ENCODE peak calls at places on chromosomes 3 and 15, in eight cellular contexts. K, R, Z, E, B, I, N and D are unnamed samples.

GRCh38 chr3:10867384-10867783 is 51.4 kb downstream of the SLC6A11 start:
- DNase-seq in K (no peak), R (no peak), Z (no peak), E (no peak), B (peak), I (no peak), N (no peak), D (peak)

GRCh38 chr3:154428369-154429206 is 1.4 kb downstream of the GPR149 start:
- DNase-seq in K (no peak), R (no peak), Z (no peak), E (no peak), B (no peak), I (no peak), N (no peak), D (no peak)

GRCh38 chr3:97827741-97828471 is 6.1 kb downstream of the CRYBG3 start:
- DNase-seq in K (no peak), R (no peak), Z (peak), E (no peak), B (no peak), I (no peak), N (no peak), D (no peak)

GRCh38 chr3:66452247-66453040 is 48.4 kb downstream of the LRIG1 start:
- DNase-seq in K (no peak), R (no peak), Z (no peak), E (peak), B (no peak), I (peak), N (no peak), D (no peak)

GRCh38 chr15:36390491-36390890 is 188.9 kb upstream of the CDIN1 start:
- DNase-seq in K (no peak), R (no peak), Z (no peak), E (no peak), B (no peak), I (no peak), N (no peak), D (no peak)

GRCh38 chr3:83438177-83438576 is 1520.6 kb upstream of the CADM2 start:
- DNase-seq in K (no peak), R (no peak), Z (no peak), E (no peak), B (no peak), I (no peak), N (no peak), D (peak)

GRCh38 chr3:184481924-184482671 is 79.5 kb upstream of the EPHB3 start:
- DNase-seq in K (no peak), R (no peak), Z (no peak), E (no peak), B (no peak), I (no peak), N (no peak), D (no peak)

GRCh38 chr3:175146258-175146657 is 287.1 kb downstream of the NAALADL2 start:
- DNase-seq in K (no peak), R (no peak), Z (no peak), E (no peak), B (no peak), I (no peak), N (no peak), D (peak)

GRCh38 chr3:16728762-16729745 is 123.8 kb upstream of the DAZL start:
- DNase-seq in K (no peak), R (no peak), Z (no peak), E (no peak), B (peak), I (no peak), N (no peak), D (peak)

GRCh38 chr3:168186293-168186983 is 90.7 kb upstream of the GOLIM4 start:
- DNase-seq in K (no peak), R (no peak), Z (no peak), E (no peak), B (no peak), I (no peak), N (no peak), D (no peak)

GRCh38 chr15:78630886-78631633 is 9.9 kb downstream of the CHRNB4 start:
- DNase-seq in K (no peak), R (no peak), Z (no peak), E (no peak), B (no peak), I (no peak), N (no peak), D (no peak)

GRCh38 chr15:70045045-70045444 is 52.7 kb downstream of the TLE3 start:
- DNase-seq in K (no peak), R (no peak), Z (no peak), E (no peak), B (no peak), I (peak), N (no peak), D (no peak)

GRCh38 chr3:138046955-138047354 is 37.0 kb downstream of the CLDN18 start:
- DNase-seq in K (no peak), R (no peak), Z (no peak), E (no peak), B (no peak), I (no peak), N (no peak), D (no peak)

GRCh38 chr3:139151530-139151929 is 106.8 kb upstream of the PRR23C start:
- DNase-seq in K (no peak), R (no peak), Z (no peak), E (no peak), B (no peak), I (no peak), N (no peak), D (no peak)

GRCh38 chr3:43389388-43390254 is 103.3 kb downstream of the SNRK start:
- DNase-seq in K (peak), R (no peak), Z (no peak), E (no peak), B (peak), I (no peak), N (peak), D (peak)
- H3K27ac ChIP-seq in K (peak), R (no peak), Z (no peak), E (peak), B (peak), I (no peak), N (peak), D (peak)

GRCh38 chr15:61483599-61483998 is 254.5 kb upstream of the RORA start:
- DNase-seq in K (no peak), R (no peak), Z (no peak), E (no peak), B (no peak), I (no peak), N (no peak), D (no peak)

GRCh38 chr15:61480295-61480694 is 251.2 kb upstream of the RORA start:
- DNase-seq in K (no peak), R (no peak), Z (no peak), E (no peak), B (no peak), I (no peak), N (no peak), D (peak)

GRCh38 chr15:61480863-61481262 is 251.8 kb upstream of the RORA start:
- DNase-seq in K (no peak), R (no peak), Z (no peak), E (no peak), B (no peak), I (no peak), N (no peak), D (peak)

GRCh38 chr15:61474796-61475195 is 245.7 kb upstream of the RORA start:
- DNase-seq in K (no peak), R (no peak), Z (no peak), E (no peak), B (no peak), I (no peak), N (no peak), D (peak)

GRCh38 chr15:61479601-61480000 is 250.5 kb upstream of the RORA start:
- DNase-seq in K (no peak), R (no peak), Z (no peak), E (no peak), B (peak), I (no peak), N (no peak), D (peak)
- H3K27ac ChIP-seq in K (no peak), R (no peak), Z (no peak), E (no peak), B (no peak), I (no peak), N (no peak), D (no peak)

GRCh38 chr15:95261546-95261945 is 1030.2 kb downstream of the MCTP2 start:
- DNase-seq in K (no peak), R (no peak), Z (no peak), E (no peak), B (no peak), I (no peak), N (no peak), D (no peak)

GRCh38 chr15:95259965-95260364 is 1028.6 kb downstream of the MCTP2 start:
- DNase-seq in K (no peak), R (peak), Z (no peak), E (no peak), B (peak), I (peak), N (no peak), D (no peak)

GRCh38 chr15:95262866-95263564 is 1031.7 kb downstream of the MCTP2 start:
- DNase-seq in K (no peak), R (no peak), Z (no peak), E (no peak), B (no peak), I (no peak), N (no peak), D (peak)

GRCh38 chr15:95260856-95261255 is 1029.5 kb downstream of the MCTP2 start:
- DNase-seq in K (no peak), R (no peak), Z (no peak), E (no peak), B (no peak), I (no peak), N (no peak), D (no peak)

GRCh38 chr15:95259513-95259912 is 1028.2 kb downstream of the MCTP2 start:
- DNase-seq in K (no peak), R (peak), Z (no peak), E (peak), B (peak), I (peak), N (peak), D (peak)
- H3K27ac ChIP-seq in K (no peak), R (no peak), Z (no peak), E (no peak), B (no peak), I (peak), N (no peak), D (no peak)

DNA sequence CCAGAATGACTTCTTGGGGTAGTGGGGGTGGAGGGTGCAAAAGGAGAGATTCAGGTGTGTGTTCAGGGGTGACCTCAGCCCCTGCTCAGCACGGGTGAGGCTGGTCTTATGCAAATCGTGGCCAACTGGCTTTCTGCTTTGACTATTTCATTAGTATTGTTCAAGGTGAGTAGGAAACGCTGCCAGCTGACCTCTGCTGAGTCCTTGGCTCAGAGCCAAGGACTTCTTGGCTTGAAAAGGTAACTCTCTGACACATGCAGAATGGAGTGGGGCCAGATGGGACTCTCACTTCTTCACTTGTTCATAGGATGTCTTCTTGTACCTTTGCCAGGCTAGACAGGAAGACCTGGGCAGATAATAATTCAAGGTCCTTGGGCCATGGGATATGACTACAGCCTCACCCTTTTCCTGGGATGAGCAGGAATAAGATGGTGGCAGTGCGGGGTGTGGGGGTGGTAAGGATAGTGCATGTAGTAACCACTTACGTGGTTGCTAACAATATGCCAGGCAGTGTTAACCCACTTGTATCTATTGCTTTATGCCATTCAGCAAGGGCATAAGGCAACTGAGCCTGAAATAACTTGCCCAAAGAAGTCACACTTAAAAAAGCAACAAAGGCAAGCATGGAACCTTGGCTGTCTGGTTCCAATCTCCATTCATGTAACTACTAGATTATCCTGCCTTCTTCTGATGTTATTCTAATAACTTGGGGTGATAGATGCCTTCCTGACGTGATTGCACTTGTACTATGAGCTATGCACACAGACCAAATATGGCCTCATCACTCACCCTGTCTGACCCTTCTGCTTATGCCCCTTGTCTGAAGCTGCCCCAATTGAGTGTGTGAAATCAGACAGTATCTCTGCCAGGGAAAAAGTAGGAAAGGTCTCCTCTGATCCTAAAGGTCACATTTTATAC is 193.1 kb downstream of the NR1D2 start:
- DNase-seq in K (no peak), R (no peak), Z (no peak), E (no peak), B (peak), I (no peak), N (no peak), D (no peak)
- H3K27ac ChIP-seq in K (no peak), R (no peak), Z (no peak), E (peak), B (peak), I (peak), N (peak), D (no peak)

DNA sequence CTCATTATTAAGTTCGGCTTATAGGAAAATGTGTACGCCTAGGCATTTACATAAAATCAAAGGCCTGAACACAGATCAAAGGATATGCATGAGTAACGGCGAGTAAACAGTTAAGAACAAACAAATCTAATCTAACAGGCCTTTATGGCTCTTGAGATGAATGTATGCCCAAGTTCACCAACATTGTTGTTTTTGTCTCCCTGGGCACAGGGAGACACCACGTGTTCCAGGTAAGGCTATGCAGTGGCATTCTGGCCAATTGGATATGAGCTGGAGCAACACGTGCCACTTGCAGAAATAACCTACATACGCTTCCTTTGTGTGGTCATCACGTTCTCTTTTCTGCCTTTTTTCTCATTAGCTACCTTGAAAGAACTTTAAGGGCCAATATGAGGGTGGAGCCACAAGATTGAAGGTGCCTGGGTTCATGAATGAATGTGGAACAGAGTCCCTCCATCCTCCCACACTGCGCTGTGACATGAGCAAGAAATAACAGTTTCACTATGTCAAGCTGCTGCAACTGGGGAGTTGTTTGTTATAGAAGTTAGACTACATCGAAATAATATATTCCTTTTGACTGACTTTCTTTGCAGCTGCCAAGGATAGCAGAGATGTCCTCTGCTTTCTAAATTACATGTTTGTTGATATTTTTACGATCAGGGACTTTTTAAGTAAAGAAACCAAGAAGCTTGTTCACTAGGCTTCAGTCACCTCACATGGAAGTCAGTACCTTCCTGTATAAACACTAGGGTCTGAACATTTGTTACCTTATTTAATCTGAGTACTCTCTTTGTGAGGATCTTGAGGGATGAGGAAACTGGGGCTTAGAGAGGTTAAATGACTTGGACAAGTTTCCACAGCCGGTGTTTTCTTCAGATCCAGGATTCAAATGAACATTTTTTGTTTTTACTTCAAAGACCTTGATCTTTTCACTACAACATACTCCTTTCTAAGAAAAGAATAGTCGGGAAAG is 427.5 kb upstream of the TBL1XR1 start:
- DNase-seq in K (peak), R (no peak), Z (no peak), E (no peak), B (no peak), I (no peak), N (no peak), D (no peak)
- H3K27ac ChIP-seq in K (no peak), R (no peak), Z (no peak), E (no peak), B (no peak), I (no peak), N (no peak), D (no peak)

GRCh38 chr15:75065851-75066509 is 42.6 kb downstream of the PPCDC start:
- DNase-seq in K (no peak), R (no peak), Z (no peak), E (no peak), B (no peak), I (no peak), N (no peak), D (peak)

GRCh38 chr15:75069301-75069925 is 46.0 kb downstream of the PPCDC start:
- DNase-seq in K (no peak), R (no peak), Z (no peak), E (no peak), B (no peak), I (no peak), N (no peak), D (no peak)

GRCh38 chr15:75068748-75069147 is 45.4 kb downstream of the PPCDC start:
- DNase-seq in K (no peak), R (no peak), Z (no peak), E (no peak), B (no peak), I (no peak), N (no peak), D (no peak)

GRCh38 chr15:75065467-75065850 is 42.1 kb downstream of the PPCDC start:
- DNase-seq in K (no peak), R (peak), Z (no peak), E (no peak), B (no peak), I (no peak), N (no peak), D (peak)

GRCh38 chr15:75067123-75067854 is 43.9 kb downstream of the PPCDC start:
- DNase-seq in K (no peak), R (no peak), Z (no peak), E (no peak), B (peak), I (no peak), N (no peak), D (peak)
- H3K27ac ChIP-seq in K (no peak), R (no peak), Z (no peak), E (no peak), B (no peak), I (peak), N (no peak), D (peak)